ENCODE peak calls at places on chromosomes 4 and X, in four cellular contexts. One of them, this sample, is unnamed.
A peak's percentile ranks its signal among the peaks of the same experiment; 100 is the strongest.

GRCh38 chrX:56792270-56793111 is 63.4 kb downstream of the NBDY start:
- DNase-seq in adipocyte: no peak
- DNase-seq in ovary: no peak
- DNase-seq in esophagus squamous epithelium: no peak
- DNase-seq in this sample: no peak

GRCh38 chr4:94504545-94504944 is 52.8 kb downstream of the PDLIM5 start:
- DNase-seq in adipocyte: peak; percentile 88
- DNase-seq in esophagus squamous epithelium: no peak
- DNase-seq in ovary: no peak
- DNase-seq in this sample: peak; percentile 62

GRCh38 chrX:71911731-71912050 is 1.0 kb downstream of the NHSL2 start:
- DNase-seq in adipocyte: peak; percentile 32
- DNase-seq in ovary: no peak
- DNase-seq in esophagus squamous epithelium: no peak
- DNase-seq in this sample: no peak

GRCh38 chrX:110755611-110756010 is 40.0 kb downstream of the CHRDL1 start:
- DNase-seq in esophagus squamous epithelium: no peak
- DNase-seq in adipocyte: no peak
- DNase-seq in ovary: no peak
- DNase-seq in this sample: peak; percentile 85

GRCh38 chrX:3165808-3166207 is 124.5 kb downstream of the ARSF start:
- DNase-seq in esophagus squamous epithelium: no peak
- DNase-seq in ovary: no peak
- DNase-seq in adipocyte: no peak
- DNase-seq in this sample: no peak

GRCh38 chr4:6925357-6925836 is 15.8 kb downstream of the TBC1D14 start:
- DNase-seq in adipocyte: no peak
- DNase-seq in esophagus squamous epithelium: no peak
- DNase-seq in ovary: no peak
- DNase-seq in this sample: no peak

GRCh38 chr4:32192363-32192762 is 1472.2 kb downstream of the PCDH7 start:
- DNase-seq in ovary: no peak
- DNase-seq in adipocyte: no peak
- DNase-seq in esophagus squamous epithelium: no peak
- DNase-seq in this sample: no peak

GRCh38 chr4:185847352-185848078 is 35.5 kb upstream of the SORBS2 start:
- DNase-seq in esophagus squamous epithelium: no peak
- DNase-seq in adipocyte: peak; percentile 67
- DNase-seq in ovary: no peak
- DNase-seq in this sample: peak; percentile 70

GRCh38 chr4:156888762-156889161 is 82.8 kb downstream of the PDGFC start:
- DNase-seq in adipocyte: peak; percentile 67
- DNase-seq in esophagus squamous epithelium: no peak
- DNase-seq in ovary: no peak
- DNase-seq in this sample: peak; percentile 49

GRCh38 chr4:159048166-159048886 is 54.6 kb upstream of the RAPGEF2 start:
- DNase-seq in esophagus squamous epithelium: no peak
- DNase-seq in adipocyte: peak; percentile 74
- DNase-seq in ovary: peak; percentile 49
- DNase-seq in this sample: peak; percentile 94

GRCh38 chrX:13119386-13119785 is 75.0 kb upstream of the FAM9C start:
- DNase-seq in adipocyte: no peak
- DNase-seq in esophagus squamous epithelium: no peak
- DNase-seq in ovary: no peak
- DNase-seq in this sample: no peak

GRCh38 chr4:26144526-26145167 is 176.2 kb upstream of the RBPJ start:
- DNase-seq in esophagus squamous epithelium: no peak
- DNase-seq in adipocyte: peak; percentile 65
- DNase-seq in ovary: no peak
- DNase-seq in this sample: peak; percentile 12

GRCh38 chr4:56910172-56910967 is 2.7 kb downstream of the REST start:
- DNase-seq in ovary: no peak
- DNase-seq in adipocyte: peak; percentile 28
- DNase-seq in esophagus squamous epithelium: no peak
- DNase-seq in this sample: peak; percentile 7

GRCh38 chr4:133130171-133130570 is 18.9 kb upstream of the PCDH10 start:
- DNase-seq in adipocyte: peak; percentile 62
- DNase-seq in esophagus squamous epithelium: no peak
- DNase-seq in ovary: no peak
- DNase-seq in this sample: no peak

GRCh38 chrX:131617182-131617581 is 73.3 kb downstream of the OR13H1 start:
- DNase-seq in esophagus squamous epithelium: no peak
- DNase-seq in adipocyte: no peak
- DNase-seq in ovary: no peak
- DNase-seq in this sample: peak; percentile 93

GRCh38 chr4:73698217-73698616 is 42.2 kb upstream of the CXCL8 start:
- DNase-seq in esophagus squamous epithelium: no peak
- DNase-seq in ovary: no peak
- DNase-seq in adipocyte: peak; percentile 61
- DNase-seq in this sample: no peak

GRCh38 chr4:186845137-186845842 is 121.6 kb upstream of the FAT1 start:
- DNase-seq in ovary: peak; percentile 29
- DNase-seq in adipocyte: peak; percentile 75
- DNase-seq in esophagus squamous epithelium: no peak
- DNase-seq in this sample: peak; percentile 97

GRCh38 chr4:54440394-54441223 is 211.5 kb downstream of the PDGFRA start:
- DNase-seq in esophagus squamous epithelium: no peak
- DNase-seq in ovary: no peak
- DNase-seq in adipocyte: peak; percentile 72
- DNase-seq in this sample: peak; percentile 56

GRCh38 chr4:173176010-173176409 is 7.4 kb downstream of the GALNT7 start:
- DNase-seq in esophagus squamous epithelium: no peak
- DNase-seq in adipocyte: no peak
- DNase-seq in ovary: no peak
- DNase-seq in this sample: no peak

GRCh38 chr4:55553442-55553841 is 6.7 kb upstream of the CLOCK start:
- DNase-seq in ovary: peak; percentile 57
- DNase-seq in esophagus squamous epithelium: no peak
- DNase-seq in adipocyte: peak; percentile 33
- DNase-seq in this sample: peak; percentile 68

GRCh38 chr4:77159798-77160197 is 2.8 kb downstream of the CCNG2 start:
- DNase-seq in adipocyte: peak; percentile 18
- DNase-seq in ovary: no peak
- DNase-seq in esophagus squamous epithelium: no peak
- DNase-seq in this sample: no peak
- H3K36me3 ChIP-seq in adipocyte: peaks cover 53% of the 10 kb centered on the region
- H3K36me3 ChIP-seq in ovary: no peaks in the 10 kb centered on the region
- H3K36me3 ChIP-seq in esophagus squamous epithelium: peaks cover 15% of the 10 kb centered on the region
- H3K36me3 ChIP-seq in this sample: peaks cover 4% of the 10 kb centered on the region

GRCh38 chr4:42640613-42641012 is 16.3 kb downstream of the ATP8A1 start:
- DNase-seq in esophagus squamous epithelium: no peak
- DNase-seq in ovary: no peak
- DNase-seq in adipocyte: no peak
- DNase-seq in this sample: no peak
- H3K4me1 ChIP-seq in esophagus squamous epithelium: no peaks in the 10 kb centered on the region
- H3K4me1 ChIP-seq in ovary: no peaks in the 10 kb centered on the region
- H3K4me1 ChIP-seq in adipocyte: no peaks in the 10 kb centered on the region
- H3K4me1 ChIP-seq in this sample: no peaks in the 10 kb centered on the region

GRCh38 chr4:99002274-99002673 is 6.8 kb downstream of the METAP1 start:
- DNase-seq in ovary: no peak
- DNase-seq in esophagus squamous epithelium: no peak
- DNase-seq in adipocyte: no peak
- DNase-seq in this sample: no peak
- H3K36me3 ChIP-seq in ovary: no peaks in the 10 kb centered on the region
- H3K36me3 ChIP-seq in esophagus squamous epithelium: no peaks in the 10 kb centered on the region
- H3K36me3 ChIP-seq in adipocyte: no peaks in the 10 kb centered on the region
- H3K36me3 ChIP-seq in this sample: no peaks in the 10 kb centered on the region

GRCh38 chr4:7966281-7967062 is 26.8 kb upstream of the AFAP1 start:
- DNase-seq in ovary: no peak
- DNase-seq in esophagus squamous epithelium: no peak
- DNase-seq in adipocyte: no peak
- DNase-seq in this sample: no peak
- H3K4me1 ChIP-seq in ovary: peaks cover 8% of the 10 kb centered on the region
- H3K4me1 ChIP-seq in esophagus squamous epithelium: peaks cover 45% of the 10 kb centered on the region
- H3K4me1 ChIP-seq in adipocyte: peaks cover 31% of the 10 kb centered on the region
- H3K4me1 ChIP-seq in this sample: peaks cover 21% of the 10 kb centered on the region

GRCh38 chr4:81445196-81445595 is 26.5 kb downstream of the RASGEF1B start:
- DNase-seq in esophagus squamous epithelium: no peak
- DNase-seq in ovary: no peak
- DNase-seq in adipocyte: peak; percentile 31
- DNase-seq in this sample: peak; percentile 15
- H3K36me3 ChIP-seq in esophagus squamous epithelium: no peaks in the 10 kb centered on the region
- H3K36me3 ChIP-seq in ovary: no peaks in the 10 kb centered on the region
- H3K36me3 ChIP-seq in adipocyte: peaks cover 17% of the 10 kb centered on the region
- H3K36me3 ChIP-seq in this sample: no peaks in the 10 kb centered on the region

GRCh38 chr4:78661086-78661690 is 109.6 kb downstream of the ANXA3 start:
- DNase-seq in esophagus squamous epithelium: no peak
- DNase-seq in ovary: no peak
- DNase-seq in adipocyte: no peak
- DNase-seq in this sample: no peak
- H3K4me1 ChIP-seq in esophagus squamous epithelium: peaks cover 5% of the 10 kb centered on the region
- H3K4me1 ChIP-seq in ovary: no peaks in the 10 kb centered on the region
- H3K4me1 ChIP-seq in adipocyte: peaks cover 28% of the 10 kb centered on the region
- H3K4me1 ChIP-seq in this sample: peaks cover 12% of the 10 kb centered on the region

DNA sequence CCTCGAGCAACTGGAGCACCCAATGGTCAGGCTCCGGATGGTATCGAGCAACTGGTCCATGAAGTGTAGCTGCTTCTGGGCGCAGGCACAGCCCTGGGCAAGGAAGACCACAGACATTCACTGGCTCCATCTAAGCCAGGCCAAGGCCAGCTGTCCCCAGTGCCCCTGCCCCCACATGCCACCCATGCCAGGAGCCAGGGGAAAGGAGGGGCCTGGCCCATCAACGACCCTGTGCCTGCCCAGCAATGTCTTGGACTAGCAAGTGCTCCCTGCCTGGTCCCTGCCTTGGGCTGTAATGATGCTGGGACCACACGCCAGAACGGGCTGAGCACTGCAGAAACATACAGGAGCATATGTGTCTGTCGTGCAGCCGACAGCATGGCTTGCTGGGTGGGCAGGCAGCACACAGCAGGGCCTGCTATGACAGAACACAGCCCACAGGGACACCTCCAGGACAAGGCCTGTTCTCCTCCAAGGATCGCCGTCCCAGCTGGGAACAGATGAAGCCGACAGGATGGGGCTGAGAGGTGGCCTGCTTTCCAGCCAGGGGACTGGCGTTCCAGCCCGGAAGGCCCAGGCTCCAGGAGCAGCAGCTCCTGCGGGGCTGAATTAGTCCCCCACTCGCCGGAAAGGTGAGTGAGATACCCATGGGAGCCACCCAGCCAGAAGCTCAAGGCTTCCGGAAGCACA is 11.4 kb upstream of the TREX2 start:
- DNase-seq in ovary: no peak
- DNase-seq in esophagus squamous epithelium: no peak
- DNase-seq in adipocyte: no peak
- DNase-seq in this sample: no peak
- H3K36me3 ChIP-seq in ovary: no peaks in the 10 kb centered on the region
- H3K36me3 ChIP-seq in esophagus squamous epithelium: no peaks in the 10 kb centered on the region
- H3K36me3 ChIP-seq in adipocyte: no peaks in the 10 kb centered on the region
- H3K36me3 ChIP-seq in this sample: no peaks in the 10 kb centered on the region

GRCh38 chr4:153480704-153481103 is 14.5 kb downstream of the TMEM131L start:
- DNase-seq in adipocyte: no peak
- DNase-seq in esophagus squamous epithelium: no peak
- DNase-seq in ovary: no peak
- DNase-seq in this sample: no peak
- H3K4me1 ChIP-seq in adipocyte: peaks cover 5% of the 10 kb centered on the region
- H3K4me1 ChIP-seq in esophagus squamous epithelium: peaks cover 14% of the 10 kb centered on the region
- H3K4me1 ChIP-seq in ovary: peaks cover 1% of the 10 kb centered on the region
- H3K4me1 ChIP-seq in this sample: no peaks in the 10 kb centered on the region

GRCh38 chrX:43225626-43226328 is 430.3 kb upstream of the MAOA start:
- DNase-seq in adipocyte: no peak
- DNase-seq in ovary: no peak
- DNase-seq in esophagus squamous epithelium: no peak
- DNase-seq in this sample: no peak
- H3K36me3 ChIP-seq in adipocyte: no peaks in the 10 kb centered on the region
- H3K36me3 ChIP-seq in ovary: no peaks in the 10 kb centered on the region
- H3K36me3 ChIP-seq in esophagus squamous epithelium: no peaks in the 10 kb centered on the region
- H3K36me3 ChIP-seq in this sample: no peaks in the 10 kb centered on the region